ENCODE peak calls at places on chromosome 20, in eight cellular contexts. O is astrocyte of the spinal cord; F is ecto neural progenitor cell; L is GDM1; K is foreskin keratinocyte; J is dorsolateral prefrontal cortex; W is stimulated activated CD4-positive, alpha-beta T cell treated with anti-CD3 and anti-CD28 coated beads, Interleukin-1b, Interleukin-23, amount 100 ng/mL, for 48 hours; E is right atrium auricular region. G is an unnamed sample.

GRCh38 chr20:62940875-62941274 is 2.9 kb downstream of the GID8 start:
- DNase-seq in O (no peak), F (no peak), L (no peak), K (no peak), J (no peak), W (no peak), E (no peak), G (no peak)

GRCh38 chr20:36893801-36894200 is 17.9 kb downstream of the TLDC2 start:
- DNase-seq in O (no peak), F (no peak), L (no peak), K (no peak), J (no peak), W (no peak), E (no peak), G (no peak)

GRCh38 chr20:17491041-17491440 is 40.1 kb downstream of the BFSP1 start:
- DNase-seq in O (no peak), F (no peak), L (no peak), K (no peak), J (no peak), W (no peak), E (no peak), G (no peak)

GRCh38 chr20:14477125-14477524 is 139.7 kb upstream of the FLRT3 start:
- DNase-seq in O (peak), F (no peak), L (no peak), K (peak), J (no peak), W (no peak), E (no peak), G (no peak)

GRCh38 chr20:19767070-19767469 is 9.0 kb downstream of the RIN2 start:
- DNase-seq in O (no peak), F (no peak), L (no peak), K (peak), J (no peak), W (no peak), E (peak), G (no peak)

GRCh38 chr20:54290636-54291035 is 82.7 kb downstream of the PFDN4 start:
- DNase-seq in O (no peak), F (no peak), L (no peak), K (no peak), J (no peak), W (no peak), E (no peak), G (peak)

GRCh38 chr20:60254901-60255411 is 296.7 kb downstream of the CDH26 start:
- DNase-seq in O (peak), F (no peak), L (no peak), K (peak), J (no peak), W (no peak), E (peak), G (no peak)

GRCh38 chr20:21265457-21266190 is 37.5 kb upstream of the XRN2 start:
- DNase-seq in O (no peak), F (no peak), L (no peak), K (no peak), J (no peak), W (no peak), E (no peak), G (no peak)

GRCh38 chr20:873875-874607 is 40.5 kb downstream of the FAM110A start:
- DNase-seq in O (no peak), F (no peak), L (no peak), K (no peak), J (no peak), W (no peak), E (no peak), G (peak)

GRCh38 chr20:40865095-40865494 is 163.5 kb upstream of the TOP1 start:
- DNase-seq in O (no peak), F (no peak), L (no peak), K (no peak), J (no peak), W (no peak), E (no peak), G (no peak)

GRCh38 chr20:1622450-1622849 is 2.6 kb upstream of the SIRPB1 start:
- DNase-seq in O (no peak), F (no peak), L (no peak), K (no peak), J (no peak), W (no peak), E (no peak), G (no peak)

GRCh38 chr20:45919951-45920794 is 8.2 kb upstream of the PLTP start:
- DNase-seq in O (peak), F (no peak), L (no peak), K (no peak), J (no peak), W (no peak), E (no peak), G (no peak)

GRCh38 chr20:60249436-60249835 is 291.2 kb downstream of the CDH26 start:
- DNase-seq in O (peak), F (no peak), L (no peak), K (peak), J (no peak), W (no peak), E (no peak), G (no peak)

GRCh38 chr20:58982406-58983114 is 1.5 kb downstream of the NELFCD start:
- DNase-seq in O (no peak), F (no peak), L (no peak), K (no peak), J (no peak), W (no peak), E (no peak), G (peak)

GRCh38 chr20:41631826-41632225 is 13.6 kb upstream of the CHD6 start:
- DNase-seq in O (peak), F (no peak), L (no peak), K (no peak), J (peak), W (peak), E (peak), G (no peak)

GRCh38 chr20:2535711-2536561 is 437 bp upstream of the TMC2 start:
- DNase-seq in O (no peak), F (no peak), L (no peak), K (no peak), J (no peak), W (no peak), E (no peak), G (no peak)

GRCh38 chr20:18585134-18585533 is 2.7 kb upstream of the DTD1 start:
- DNase-seq in O (peak), F (no peak), L (no peak), K (peak), J (no peak), W (no peak), E (no peak), G (no peak)

GRCh38 chr20:63977392-63978276 is 1.8 kb downstream of the SAMD10 start:
- DNase-seq in O (peak), F (no peak), L (no peak), K (peak), J (no peak), W (peak), E (no peak), G (peak)

GRCh38 chr20:63394635-63395455 is 33.7 kb upstream of the CHRNA4 start:
- DNase-seq in O (no peak), F (no peak), L (no peak), K (no peak), J (no peak), W (no peak), E (no peak), G (no peak)

GRCh38 chr20:32506721-32507120 is 78.4 kb downstream of the NOL4L start:
- DNase-seq in O (no peak), F (no peak), L (no peak), K (no peak), J (no peak), W (no peak), E (no peak), G (no peak)

GRCh38 chr20:54649511-54649962 is 174.1 kb downstream of the DOK5 start:
- DNase-seq in O (peak), F (peak), L (peak), K (peak), J (peak), W (peak), E (peak), G (peak)

GRCh38 chr20:45055056-45055455 is 45.9 kb downstream of the KCNS1 start:
- DNase-seq in O (no peak), F (no peak), L (no peak), K (no peak), J (no peak), W (no peak), E (no peak), G (no peak)

GRCh38 chr20:714453-714852 is 38.9 kb upstream of the SCRT2 start:
- DNase-seq in O (no peak), F (no peak), L (no peak), K (no peak), J (no peak), W (no peak), E (no peak), G (no peak)

GRCh38 chr20:37944456-37944981 is 41.6 kb downstream of the VSTM2L start:
- DNase-seq in O (no peak), F (peak), L (no peak), K (no peak), J (no peak), W (no peak), E (no peak), G (no peak)

GRCh38 chr20:53609501-53610445 is 16.1 kb upstream of the ZNF217 start:
- DNase-seq in O (peak), F (peak), L (peak), K (no peak), J (no peak), W (peak), E (peak), G (peak)

GRCh38 chr20:37346526-37347346 is 796 bp downstream of the SRC start:
- DNase-seq in O (no peak), F (peak), L (no peak), K (no peak), J (peak), W (no peak), E (no peak), G (no peak)

GRCh38 chr20:43843096-43843964 is 71.3 kb upstream of the TOX2 start:
- DNase-seq in O (peak), F (peak), L (no peak), K (peak), J (no peak), W (no peak), E (peak), G (no peak)

GRCh38 chr20:13613917-13614316 is 24.8 kb downstream of the TASP1 start:
- DNase-seq in O (no peak), F (no peak), L (no peak), K (no peak), J (no peak), W (no peak), E (no peak), G (no peak)

GRCh38 chr20:41179961-41180360 is 42.6 kb downstream of the PLCG1 start:
- DNase-seq in O (no peak), F (peak), L (no peak), K (no peak), J (no peak), W (no peak), E (peak), G (no peak)

GRCh38 chr20:15919118-15919517 is 654.1 kb downstream of the KIF16B start:
- DNase-seq in O (no peak), F (no peak), L (no peak), K (no peak), J (no peak), W (no peak), E (no peak), G (no peak)

GRCh38 chr20:40600441-40601235 is 88.4 kb downstream of the MAFB start:
- DNase-seq in O (no peak), F (peak), L (no peak), K (peak), J (no peak), W (no peak), E (no peak), G (no peak)

GRCh38 chr20:15045246-15045645 is 707.8 kb upstream of the FLRT3 start:
- DNase-seq in O (no peak), F (no peak), L (no peak), K (peak), J (no peak), W (no peak), E (peak), G (no peak)

GRCh38 chr20:5480824-5481600 is 164.3 kb upstream of the PROKR2 start:
- DNase-seq in O (no peak), F (no peak), L (no peak), K (no peak), J (no peak), W (no peak), E (no peak), G (no peak)

GRCh38 chr20:54158856-54159418 is 14.8 kb downstream of the CYP24A1 start:
- DNase-seq in O (no peak), F (no peak), L (no peak), K (no peak), J (no peak), W (no peak), E (no peak), G (no peak)

GRCh38 chr20:16955971-16956370 is 207.8 kb downstream of the OTOR start:
- DNase-seq in O (no peak), F (no peak), L (no peak), K (no peak), J (no peak), W (no peak), E (no peak), G (no peak)

GRCh38 chr20:59141818-59142581 is 21.6 kb upstream of the ZNF831 start:
- DNase-seq in O (no peak), F (no peak), L (no peak), K (no peak), J (no peak), W (no peak), E (no peak), G (no peak)

GRCh38 chr20:53174454-53174853 is 202.3 kb downstream of the TSHZ2 start:
- DNase-seq in O (no peak), F (no peak), L (no peak), K (no peak), J (no peak), W (no peak), E (no peak), G (no peak)

G was measured in activated CD8-positive, alpha-beta T cell treated with anti-CD3 and anti-CD28 coated beads for 36 hours.